ENCODE peak calls at places on chromosome 16, in ten cellular contexts. R is H9; T is progenitor cell of endocrine pancreas; D is myocyte; O is hippocampal formation; K is stimulated activated CD4-positive, alpha-beta T cell treated with anti-CD3 and anti-CD28 coated beads, Interleukin-15, amount 100 ng/mL, for 48 hours; Y is lower leg skin; L is HTR-8/SVneo; N is MV-4-11; E is stimulated activated CD8-positive, alpha-beta memory T cell treated with anti-CD3 and anti-CD28 coated beads, Interleukin-7, amount 100 ng/mL, for 1 hour. J is an unnamed sample.

GRCh38 chr16:50335198-50335958 is 33.4 kb downstream of the BRD7 start:
- DNase-seq in R (no peak), T (no peak), D (no peak), O (no peak), K (no peak), Y (no peak), L (no peak), N (peak), E (no peak), J (no peak)

GRCh38 chr16:57637424-57637823 is 9.0 kb downstream of the ADGRG1 start:
- DNase-seq in R (no peak), T (no peak), D (no peak), O (peak), K (no peak), Y (no peak), L (no peak), N (no peak), E (no peak), J (no peak)

GRCh38 chr16:11575223-11575589 is 11.5 kb downstream of the LITAF start:
- DNase-seq in R (no peak), T (no peak), D (no peak), O (no peak), K (no peak), Y (no peak), L (no peak), N (no peak), E (no peak), J (no peak)

GRCh38 chr16:62035115-62036092 is 834 bp downstream of the CDH8 start:
- DNase-seq in R (peak), T (peak), D (peak), O (no peak), K (no peak), Y (no peak), L (no peak), N (no peak), E (no peak), J (no peak)

GRCh38 chr16:15493416-15494181 is 59.2 kb downstream of the BMERB1 start:
- DNase-seq in R (no peak), T (no peak), D (no peak), O (no peak), K (no peak), Y (no peak), L (no peak), N (no peak), E (no peak), J (no peak)

GRCh38 chr16:19700319-19700781 is 17.7 kb downstream of the KNOP1 start:
- DNase-seq in R (no peak), T (no peak), D (no peak), O (no peak), K (no peak), Y (no peak), L (no peak), N (no peak), E (no peak), J (no peak)

GRCh38 chr16:21300309-21301167 is 22.4 kb upstream of the CRYM start:
- DNase-seq in R (peak), T (peak), D (peak), O (peak), K (peak), Y (peak), L (peak), N (peak), E (no peak), J (peak)

GRCh38 chr16:48612621-48613020 is 2.6 kb upstream of the N4BP1 start:
- DNase-seq in R (no peak), T (no peak), D (no peak), O (no peak), K (no peak), Y (peak), L (no peak), N (peak), E (no peak), J (no peak)

GRCh38 chr16:22623351-22623781 is 112.7 kb downstream of the NPIPB5 start:
- DNase-seq in R (no peak), T (no peak), D (peak), O (no peak), K (no peak), Y (no peak), L (no peak), N (no peak), E (no peak), J (no peak)

GRCh38 chr16:58533751-58534470 is 18.6 kb downstream of the SETD6 start:
- DNase-seq in R (no peak), T (no peak), D (no peak), O (no peak), K (no peak), Y (no peak), L (no peak), N (no peak), E (no peak), J (no peak)

GRCh38 chr16:84032458-84033178 is 10.0 kb downstream of the SLC38A8 start:
- DNase-seq in R (no peak), T (no peak), D (no peak), O (no peak), K (no peak), Y (no peak), L (no peak), N (no peak), E (no peak), J (no peak)

GRCh38 chr16:68311316-68311620 is 449 bp downstream of the PRMT7 start:
- DNase-seq in R (no peak), T (no peak), D (peak), O (no peak), K (no peak), Y (no peak), L (no peak), N (peak), E (no peak), J (no peak)

GRCh38 chr16:56350491-56351405 is 74.6 kb downstream of the AMFR start:
- DNase-seq in R (no peak), T (no peak), D (no peak), O (no peak), K (no peak), Y (peak), L (no peak), N (no peak), E (no peak), J (no peak)